ENCODE peak calls at places on chromosomes 6 and 20, in five cellular contexts. E, G, W, F and P are unnamed samples.
A peak's percentile ranks its signal among the peaks of the same experiment; 100 is the strongest.

GRCh38 chr6:4349931-4350330 is 214.6 kb upstream of the ECI2 start:
- DNase-seq in G (no peak), F (no peak), E (no peak), W (no peak), P (no peak)

GRCh38 chr6:46677314-46677654 is 10.4 kb upstream of the TDRD6 start:
- DNase-seq in G (no peak), E (no peak), W (no peak), F (no peak), P (no peak)

GRCh38 chr20:23776067-23776771 is 25.5 kb upstream of the CST1 start:
- DNase-seq in W (no peak), F (no peak), G (no peak), E (no peak), P (no peak)

GRCh38 chr20:10487354-10488115 is 52.4 kb downstream of the SLX4IP start:
- DNase-seq in W (no peak), G (peak; percentile 33), F (no peak), E (no peak), P (no peak)

GRCh38 chr6:33895296-33895695 is 91.5 kb upstream of the MLN start:
- DNase-seq in W (no peak), F (no peak), G (no peak), E (no peak), P (no peak)

GRCh38 chr6:28985396-28986164 is 19.5 kb downstream of the ZNF311 start:
- DNase-seq in G (peak; percentile 97), F (peak; percentile 93), W (no peak), E (peak; percentile 65), P (no peak)

GRCh38 chr6:32202186-32202585 is 9.7 kb upstream of the GPSM3 start:
- DNase-seq in F (no peak), E (no peak), W (no peak), G (no peak), P (no peak)

GRCh38 chr20:44438782-44439181 is 36.9 kb upstream of the TTPAL start:
- DNase-seq in E (no peak), G (no peak), F (no peak), W (no peak), P (no peak)

GRCh38 chr6:156718647-156719394 is 58.4 kb upstream of the ARID1B start:
- DNase-seq in F (peak; percentile 41), G (peak; percentile 49), W (no peak), E (no peak), P (no peak)

GRCh38 chr20:36821964-36822437 is 48.4 kb upstream of the DSN1 start:
- DNase-seq in W (no peak), G (no peak), E (no peak), F (no peak), P (no peak)

GRCh38 chr6:34671362-34671761 is 25.2 kb downstream of the ILRUN start:
- DNase-seq in F (no peak), W (no peak), E (no peak), G (no peak), P (no peak)

GRCh38 chr6:1651362-1651761 is 41.6 kb downstream of the FOXC1 start:
- DNase-seq in G (no peak), F (no peak), E (no peak), W (no peak), P (no peak)

GRCh38 chr20:50070361-50070760 is 42.6 kb downstream of the UBE2V1 start:
- DNase-seq in W (no peak), G (no peak), E (no peak), F (no peak), P (no peak)

GRCh38 chr6:1798965-1799325 is 189.2 kb downstream of the FOXC1 start:
- DNase-seq in E (no peak), G (no peak), F (no peak), W (no peak), P (no peak)

GRCh38 chr6:157162756-157163433 is 160.4 kb downstream of the TMEM242 start:
- DNase-seq in W (no peak), E (peak; percentile 25), F (no peak), G (no peak), P (no peak)

GRCh38 chr6:127459231-127459641 is at the start of gene KIAA0408:
- DNase-seq in E (no peak), W (no peak), G (peak; percentile 63), F (no peak), P (no peak)

GRCh38 chr6:160015778-160016684 is 47.1 kb downstream of the IGF2R start:
- DNase-seq in G (no peak), W (no peak), F (no peak), E (no peak), P (no peak)

GRCh38 chr20:531608-532007 is 12.0 kb downstream of the CSNK2A1 start:
- DNase-seq in F (no peak), W (no peak), E (no peak), G (no peak), P (no peak)

GRCh38 chr6:169960531-169960890 is 209.1 kb downstream of the ERMARD start:
- DNase-seq in F (no peak), E (no peak), G (no peak), W (no peak), P (no peak)

GRCh38 chr6:38413097-38413800 is 226.5 kb downstream of the BTBD9 start:
- DNase-seq in W (no peak), E (no peak), G (no peak), F (peak; percentile 17), P (no peak)

GRCh38 chr20:32560989-32561830 is 23.9 kb downstream of the NOL4L start:
- DNase-seq in F (no peak), G (no peak), W (no peak), E (no peak), P (no peak)

GRCh38 chr6:89392823-89393222 is 19.2 kb downstream of the RRAGD start:
- DNase-seq in G (no peak), F (no peak), W (no peak), E (no peak), P (no peak)

GRCh38 chr20:37969949-37970855 is 63.1 kb downstream of the TTI1 start:
- DNase-seq in E (no peak), G (no peak), F (no peak), W (no peak), P (no peak)

GRCh38 chr6:166365221-166365620 is 17.5 kb downstream of the MPC1 start:
- DNase-seq in F (no peak), G (peak; percentile 75), E (no peak), W (no peak), P (no peak)